ENCODE peak calls at places on chromosomes 1 and 21, in eight cellular contexts. Q is AG04450, E is fibroblast of the aortic adventitia, B is MM.1S, O is GM23338, Y is mammary epithelial cell, V is Calu3, X is endothelial cell of umbilical vein. F is an unnamed sample.

GRCh38 chr1:15224259-15224869 is 22.7 kb upstream of the FHAD1 start:
- DNase-seq in Q (no peak), E (no peak), B (no peak), O (no peak), Y (no peak), V (no peak), X (peak; percentile 36), F (no peak)

GRCh38 chr1:207321790-207322530 is 482 bp downstream of the CD55 start:
- DNase-seq in Q (no peak), E (peak; percentile 58), B (peak; percentile 19), O (peak; percentile 55), Y (no peak), V (no peak), X (peak; percentile 50), F (no peak)

GRCh38 chr1:153485880-153486279 is 25.4 kb upstream of the S100A7 start:
- DNase-seq in Q (no peak), E (peak; percentile 23), B (no peak), O (no peak), Y (peak; percentile 55), V (no peak), X (no peak), F (no peak)

GRCh38 chr1:44230796-44231195 is 17.5 kb downstream of the DMAP1 start:
- DNase-seq in Q (no peak), E (no peak), B (no peak), O (no peak), Y (no peak), V (no peak), X (no peak), F (no peak)

GRCh38 chr1:153400244-153400643 is 9.4 kb upstream of the S100A8 start:
- DNase-seq in Q (no peak), E (peak; percentile 5), B (no peak), O (peak; percentile 53), Y (no peak), V (no peak), X (no peak), F (no peak)

GRCh38 chr1:214102907-214103306 is 115.1 kb downstream of the PROX1 start:
- DNase-seq in Q (peak; percentile 63), E (peak; percentile 89), B (no peak), O (no peak), Y (peak; percentile 89), V (peak; percentile 52), X (peak; percentile 91), F (no peak)

GRCh38 chr1:61842863-61843514 is 100.7 kb downstream of the PATJ start:
- DNase-seq in Q (no peak), E (peak; percentile 71), B (no peak), O (peak; percentile 51), Y (peak; percentile 5), V (no peak), X (peak; percentile 40), F (no peak)

GRCh38 chr21:42404534-42404933 is 832 bp downstream of the UBASH3A start:
- DNase-seq in Q (no peak), E (no peak), B (no peak), O (no peak), Y (no peak), V (no peak), X (no peak), F (no peak)

GRCh38 chr1:154846921-154847442 is 23.1 kb downstream of the KCNN3 start:
- DNase-seq in Q (no peak), E (no peak), B (no peak), O (no peak), Y (no peak), V (no peak), X (no peak), F (no peak)

GRCh38 chr1:18749569-18749968 is 109.9 kb downstream of the TAS1R2 start:
- DNase-seq in Q (no peak), E (no peak), B (no peak), O (no peak), Y (no peak), V (no peak), X (no peak), F (no peak)

DNA sequence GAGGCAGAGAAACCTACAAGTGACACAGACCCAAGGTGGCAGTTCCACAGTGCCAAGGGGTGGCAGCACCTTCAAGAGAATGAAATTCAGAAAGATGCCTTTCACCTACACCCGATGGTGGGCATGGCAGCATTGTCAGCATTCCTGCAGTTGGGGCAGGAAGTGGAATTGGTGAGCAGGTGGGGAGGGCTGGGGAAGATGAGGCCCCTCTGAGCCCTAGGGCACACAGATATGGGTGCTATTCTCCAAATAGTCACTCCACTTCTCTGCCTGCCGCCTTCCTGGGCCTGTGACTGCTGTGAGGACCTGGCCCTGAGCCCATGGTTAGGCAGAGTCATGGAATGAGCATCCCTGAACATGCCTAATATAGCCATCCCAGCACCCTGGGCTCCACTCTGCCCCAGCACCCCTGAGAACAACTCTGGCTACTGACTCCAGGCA is 8.3 kb downstream of the SHISA4 start:
- DNase-seq in Q (no peak), E (peak; percentile 59), B (peak; percentile 69), O (no peak), Y (peak; percentile 64), V (peak; percentile 64), X (no peak), F (no peak)
- TF ChIP-seq CTCF in Q (no peak), E (no peak), B (peak; percentile 47), O (no peak), Y (peak; percentile 45), V (no peak), X (no peak), F (no peak)

GRCh38 chr1:94463765-94464330 is 45.7 kb downstream of the ABCD3 start:
- DNase-seq in Q (peak; percentile 21), E (peak; percentile 79), B (peak; percentile 11), O (peak; percentile 55), Y (peak; percentile 55), V (peak; percentile 34), X (peak; percentile 74), F (no peak)
- TF ChIP-seq CTCF in Q (peak; percentile 71), E (peak; percentile 76), B (peak; percentile 37), O (peak; percentile 50), Y (peak; percentile 58), V (peak; percentile 63), X (no peak), F (peak; percentile 42)

DNA sequence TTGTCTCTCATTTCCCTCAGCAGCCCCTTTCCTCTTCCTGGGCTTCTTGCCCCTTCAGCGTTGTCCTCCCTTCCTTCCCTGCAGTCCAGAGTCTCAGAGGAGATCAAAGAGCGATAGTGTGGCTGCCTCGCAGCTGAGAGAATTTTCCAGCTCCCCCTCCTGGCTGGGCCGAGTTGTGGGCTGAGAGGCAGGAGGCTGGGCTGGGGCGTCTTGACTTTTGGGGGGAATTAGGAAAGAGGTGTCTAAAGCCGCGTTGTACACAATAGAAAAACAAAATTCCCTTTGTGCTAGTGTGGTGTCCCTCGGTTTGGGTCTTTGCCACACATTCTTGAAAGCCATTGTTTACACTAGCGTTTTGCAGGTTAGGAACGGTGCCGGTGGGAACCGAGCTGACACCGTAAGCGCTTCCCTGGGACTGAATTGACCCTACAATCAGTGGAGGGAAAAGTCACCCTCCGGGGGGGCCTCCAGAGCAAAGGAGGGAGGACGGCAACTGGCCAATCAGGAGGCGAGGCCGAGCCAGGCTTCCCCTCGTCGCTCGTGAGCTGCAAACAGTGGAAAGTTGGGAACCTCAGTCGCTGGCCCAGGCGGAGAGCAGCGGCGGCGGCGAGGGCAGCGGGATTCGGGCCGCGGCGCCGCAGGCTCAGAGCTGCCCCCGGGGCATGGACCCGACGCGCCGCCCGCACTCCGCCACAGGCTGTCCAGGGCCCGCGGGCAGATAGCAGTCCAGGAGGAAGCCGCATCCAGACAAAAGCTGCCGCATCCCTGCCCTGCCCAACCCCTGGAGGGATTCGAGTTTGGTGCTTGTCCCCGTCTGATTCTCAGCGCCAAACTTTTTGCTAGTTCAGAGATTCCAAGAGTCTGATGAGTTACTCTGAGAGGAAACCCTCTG is at the start of gene HMCN1:
- DNase-seq in Q (no peak), E (peak; percentile 75), B (peak; percentile 40), O (peak; percentile 89), Y (peak; percentile 62), V (peak; percentile 70), X (peak; percentile 85), F (peak; percentile 37)
- TF ChIP-seq CTCF in Q (peak; percentile 59), E (peak; percentile 53), B (peak; percentile 67), O (peak; percentile 73), Y (peak; percentile 60), V (peak; percentile 30), X (peak; percentile 42), F (peak; percentile 52)

DNA sequence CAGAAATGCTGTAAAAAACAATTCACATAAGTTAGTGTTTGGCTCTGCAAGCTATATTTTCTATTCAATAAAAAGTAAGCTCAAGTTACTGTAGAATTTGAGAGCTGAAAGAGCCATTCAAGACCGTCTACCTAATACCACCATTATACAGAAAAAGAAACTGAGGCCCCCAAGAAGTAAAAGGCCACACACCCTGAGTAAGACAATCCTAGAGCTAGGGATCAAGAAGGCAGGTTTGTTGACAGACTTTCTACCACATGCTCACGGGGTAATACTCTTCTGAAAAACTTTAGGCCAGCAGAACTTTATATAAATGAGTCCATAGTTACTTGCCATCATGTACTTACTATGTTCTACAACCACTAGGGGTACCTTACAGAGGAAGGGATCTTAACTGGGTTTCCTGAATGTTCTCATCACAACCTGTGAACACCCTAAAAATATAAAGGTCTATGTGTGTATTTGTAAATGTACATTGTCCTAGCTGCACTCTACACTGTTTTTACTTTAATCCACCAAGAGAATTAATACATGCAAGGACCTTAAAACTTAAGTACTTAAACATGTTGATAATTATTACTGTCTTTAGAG is 2.7 kb downstream of the PSMG1 start:
- DNase-seq in Q (no peak), E (no peak), B (peak; percentile 40), O (peak; percentile 24), Y (no peak), V (no peak), X (peak; percentile 7), F (no peak)
- TF ChIP-seq CTCF in Q (peak; percentile 34), E (peak; percentile 32), B (peak; percentile 36), O (peak; percentile 37), Y (peak; percentile 25), V (no peak), X (peak; percentile 8), F (peak; percentile 29)